ENCODE peak calls at places on chromosomes 6 and 20, in seven cellular contexts. R, K, O, Z, Q, B and Y are unnamed samples.

GRCh38 chr6:15511248-15512125 is 151.3 kb downstream of the DTNBP1 start:
- DNase-seq in Z (no peak), B (no peak), O (no peak), Q (no peak), R (no peak), K (no peak), Y (no peak)

GRCh38 chr20:33667245-33668086 is 723 bp downstream of the ACTL10 start:
- DNase-seq in O (peak), Z (no peak), Q (peak), B (no peak), K (no peak), R (no peak), Y (no peak)

GRCh38 chr20:15235799-15236198 is 898.4 kb upstream of the FLRT3 start:
- DNase-seq in Z (no peak), R (no peak), B (no peak), K (no peak), O (no peak), Q (no peak), Y (no peak)

GRCh38 chr20:48381353-48382120 is 446.3 kb downstream of the PREX1 start:
- DNase-seq in Q (no peak), O (no peak), R (no peak), B (no peak), K (no peak), Z (peak), Y (no peak)

GRCh38 chr6:56650191-56650590 is 7.5 kb upstream of the DST start:
- DNase-seq in B (no peak), R (no peak), Q (no peak), Z (no peak), K (no peak), O (no peak), Y (no peak)

GRCh38 chr6:27767851-27768250 is 144.3 kb downstream of the OR2B2 start:
- DNase-seq in K (no peak), R (no peak), B (no peak), O (no peak), Q (no peak), Z (no peak), Y (no peak)

GRCh38 chr20:1800180-1800579 is 95.0 kb upstream of the SIRPA start:
- DNase-seq in Z (no peak), R (no peak), K (no peak), B (no peak), O (no peak), Q (no peak), Y (no peak)

GRCh38 chr6:169933251-169933821 is 181.9 kb downstream of the ERMARD start:
- DNase-seq in K (no peak), Q (no peak), O (no peak), R (no peak), B (no peak), Z (no peak), Y (no peak)

GRCh38 chr6:6758915-6759654 is 170.6 kb downstream of the LY86 start:
- DNase-seq in O (peak), B (peak), Q (peak), R (peak), Z (peak), K (peak), Y (peak)

GRCh38 chr6:167210375-167211295 is 52.9 kb upstream of the GPR31 start:
- DNase-seq in Q (peak), Z (peak), O (no peak), B (no peak), K (no peak), R (no peak), Y (no peak)

GRCh38 chr6:16420715-16421461 is 182.5 kb downstream of the GMPR start:
- DNase-seq in Q (no peak), R (no peak), Z (no peak), K (peak), O (no peak), B (no peak), Y (no peak)

GRCh38 chr6:36118550-36119107 is 11.7 kb upstream of the MAPK13 start:
- DNase-seq in K (no peak), O (peak), Z (peak), R (no peak), Q (no peak), B (no peak), Y (no peak)

GRCh38 chr6:43625393-43625992 is 3.6 kb downstream of the GTPBP2 start:
- DNase-seq in R (no peak), B (no peak), O (peak), K (no peak), Q (no peak), Z (no peak), Y (no peak)

GRCh38 chr20:58362970-58363369 is 26.1 kb upstream of the VAPB start:
- DNase-seq in B (no peak), K (no peak), O (no peak), R (no peak), Q (no peak), Z (no peak), Y (no peak)

GRCh38 chr20:58366016-58366415 is 23.0 kb upstream of the VAPB start:
- DNase-seq in B (no peak), O (no peak), K (no peak), Q (no peak), Z (no peak), R (no peak), Y (no peak)

GRCh38 chr20:58362117-58362516 is 26.9 kb upstream of the VAPB start:
- DNase-seq in O (no peak), Z (no peak), R (no peak), B (no peak), K (no peak), Q (no peak), Y (no peak)

GRCh38 chr20:58359441-58359840 is 29.6 kb upstream of the VAPB start:
- DNase-seq in K (no peak), Z (no peak), O (no peak), R (no peak), B (no peak), Q (no peak), Y (no peak)

GRCh38 chr20:58361549-58361948 is 27.5 kb upstream of the VAPB start:
- DNase-seq in R (no peak), K (no peak), Q (no peak), B (no peak), O (no peak), Z (no peak), Y (no peak)
- TF ChIP-seq JUND in R (no peak), K (no peak), Q (no peak), B (no peak), O (no peak), Z (no peak), Y (no peak)

GRCh38 chr6:87730310-87730709 is 28.3 kb upstream of the AKIRIN2 start:
- DNase-seq in R (no peak), K (no peak), O (no peak), B (no peak), Z (peak), Q (no peak), Y (no peak)

GRCh38 chr6:87736809-87737540 is 34.9 kb upstream of the AKIRIN2 start:
- DNase-seq in B (no peak), R (no peak), Z (no peak), K (no peak), O (no peak), Q (no peak), Y (no peak)

GRCh38 chr6:87731080-87731479 is 29.0 kb upstream of the AKIRIN2 start:
- DNase-seq in R (no peak), K (no peak), B (no peak), Z (no peak), Q (no peak), O (no peak), Y (no peak)

GRCh38 chr6:87728706-87729105 is 26.7 kb upstream of the AKIRIN2 start:
- DNase-seq in Z (no peak), K (no peak), Q (no peak), R (no peak), B (no peak), O (no peak), Y (no peak)

DNA sequence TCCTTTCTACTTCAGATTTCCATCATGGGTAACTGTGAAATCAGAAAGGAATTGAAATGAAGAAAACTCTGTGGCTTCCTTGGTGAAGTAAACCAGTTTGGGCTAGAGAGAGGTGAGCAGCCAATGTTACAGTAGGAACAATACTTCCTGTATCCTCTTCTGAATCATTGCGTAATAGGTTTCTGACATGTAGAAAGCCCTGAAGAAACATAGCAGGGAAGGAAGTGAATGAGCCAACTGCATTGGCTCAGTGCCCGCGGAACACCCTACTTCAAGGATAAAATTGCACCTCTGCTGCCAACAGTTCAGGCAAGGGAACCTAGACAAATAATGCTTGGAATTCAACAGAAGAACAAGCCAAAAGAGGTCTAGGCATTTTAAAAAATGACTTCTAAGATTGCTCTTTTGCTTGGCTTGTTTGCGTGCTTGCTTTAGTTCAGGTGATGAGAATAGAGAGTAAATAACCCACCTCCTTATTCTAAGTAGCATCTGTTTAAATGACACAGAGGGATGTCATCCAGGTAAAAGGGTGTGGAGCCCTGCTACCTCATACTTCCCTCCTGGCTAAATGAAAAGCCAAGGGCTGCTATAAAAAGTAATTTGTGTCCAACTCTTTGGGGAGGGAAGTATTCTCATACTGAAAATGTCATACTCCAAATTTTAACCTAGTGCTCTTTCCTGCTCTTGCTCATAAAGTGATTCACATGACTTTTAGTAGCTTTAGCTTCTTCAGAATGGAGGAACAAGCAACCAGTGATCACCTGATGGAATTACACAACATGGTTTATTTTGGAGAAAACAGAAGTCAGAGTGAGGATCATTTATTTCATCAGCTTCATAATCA is 30.0 kb upstream of the AKIRIN2 start:
- DNase-seq in B (no peak), Z (peak), O (no peak), Q (no peak), R (peak), K (peak), Y (peak)
- TF ChIP-seq JUND in B (no peak), Z (no peak), O (peak), Q (peak), R (peak), K (no peak), Y (peak)

DNA sequence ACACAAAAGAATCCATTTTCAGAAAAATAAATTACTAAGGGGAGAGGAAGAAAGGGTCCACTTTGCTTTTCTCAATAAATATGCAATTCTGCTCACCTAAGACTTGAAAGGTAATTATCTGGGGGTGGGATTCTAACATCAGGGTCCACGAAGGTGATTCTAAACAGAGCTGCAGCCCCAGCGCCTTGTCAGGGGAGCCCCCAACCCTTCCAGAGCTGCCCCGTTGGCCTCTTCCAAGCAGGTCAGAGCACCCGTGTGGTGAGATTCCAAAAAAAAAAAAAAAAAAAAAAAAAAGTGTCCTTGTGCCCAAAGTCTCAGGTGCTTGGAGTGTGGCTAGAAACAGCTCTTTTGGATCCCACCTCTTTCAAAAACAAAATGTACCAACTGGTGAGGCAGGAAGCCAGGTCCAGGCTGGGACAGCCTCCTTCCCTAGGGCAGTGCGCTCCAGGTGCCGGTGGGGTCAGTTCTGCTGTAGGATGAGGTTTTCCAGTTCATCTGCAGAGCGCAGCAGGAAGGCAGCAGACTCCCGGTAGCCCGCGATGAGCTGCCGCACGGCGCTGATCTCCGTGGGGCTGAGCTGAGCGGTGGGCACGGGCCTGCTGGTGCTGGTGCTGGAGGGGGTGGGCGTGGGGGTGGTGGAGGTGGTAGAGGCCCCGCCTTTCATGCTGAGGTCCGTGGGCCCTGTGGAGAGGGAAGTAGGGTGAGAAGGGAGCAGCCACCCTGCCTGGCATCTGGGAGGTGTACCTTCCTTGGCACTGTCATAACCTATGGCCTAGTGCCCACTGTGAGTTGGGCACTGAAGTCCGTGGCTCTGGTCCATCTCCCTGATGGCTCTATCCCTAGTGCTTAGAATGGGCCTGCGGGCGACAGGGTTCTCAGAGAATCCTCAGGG is 89.3 kb downstream of the ASXL1 start:
- DNase-seq in R (no peak), Z (no peak), B (no peak), O (no peak), Q (no peak), K (no peak), Y (no peak)
- TF ChIP-seq JUND in R (no peak), Z (no peak), B (no peak), O (no peak), Q (no peak), K (no peak), Y (no peak)

DNA sequence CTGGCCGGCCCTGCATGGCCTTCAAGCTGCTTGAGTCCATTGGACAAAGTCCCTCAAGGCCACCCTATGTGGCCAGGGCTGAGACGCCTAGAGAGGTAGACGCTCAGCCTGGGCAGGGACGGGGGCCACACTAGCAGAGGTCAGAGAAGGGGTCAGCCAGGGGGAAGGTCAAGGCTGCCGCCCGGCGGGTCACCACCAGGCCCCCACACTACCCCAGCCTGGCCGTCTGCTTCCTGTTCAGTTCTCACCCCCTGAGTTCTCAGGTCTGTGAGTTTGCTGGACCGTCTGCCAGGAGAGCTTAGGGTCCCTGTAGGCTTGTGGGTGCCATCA is 37.3 kb downstream of the NTSR1 start:
- DNase-seq in R (no peak), O (no peak), B (no peak), K (no peak), Z (no peak), Q (no peak), Y (no peak)
- TF ChIP-seq JUND in R (no peak), O (no peak), B (no peak), K (no peak), Z (no peak), Q (no peak), Y (no peak)

DNA sequence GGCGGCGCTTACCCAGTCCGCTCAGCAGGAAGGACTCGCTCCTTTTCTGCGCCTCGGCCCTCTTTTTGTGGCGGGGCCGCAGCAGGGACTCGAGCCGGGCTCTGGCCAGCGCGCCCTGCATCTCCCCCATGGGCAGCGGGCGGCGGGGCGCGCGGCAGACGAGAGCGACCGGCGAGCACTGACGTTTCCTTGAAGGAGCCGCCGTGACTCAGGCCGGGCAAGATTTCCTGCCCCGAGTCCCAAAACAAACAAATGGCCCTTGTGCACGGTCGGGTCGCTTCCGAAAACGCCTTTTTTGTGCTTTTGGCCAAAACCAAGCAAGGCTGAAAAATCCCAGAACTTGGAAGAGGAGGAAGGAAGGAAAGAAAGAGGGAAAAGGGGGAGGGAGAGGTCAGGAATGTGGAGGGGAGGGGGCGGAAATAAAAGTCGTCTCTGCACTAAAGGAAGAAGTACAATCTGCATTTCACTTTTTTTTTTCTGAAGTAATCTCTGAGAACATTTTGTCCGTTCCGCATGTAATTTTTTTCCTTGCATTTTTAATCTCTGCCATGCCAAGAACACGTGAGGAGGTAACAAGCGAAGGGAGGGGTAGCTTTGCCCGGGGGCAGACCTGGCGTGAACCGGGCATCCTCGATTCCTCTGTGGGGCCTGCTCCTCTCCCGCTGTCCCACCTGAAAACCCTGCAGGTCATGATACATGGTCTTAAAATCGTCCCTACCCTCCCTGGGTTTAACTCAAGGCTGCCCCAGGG is 123.3 kb upstream of the SLC2A12 start:
- DNase-seq in R (peak), B (peak), K (no peak), Z (peak), O (peak), Q (peak), Y (peak)
- TF ChIP-seq JUND in R (peak), B (no peak), K (no peak), Z (no peak), O (no peak), Q (no peak), Y (no peak)